ENCODE peak calls at places on chromosomes 3 and 15, in five cellular contexts. C, G, N, X and W are unnamed samples.

GRCh38 chr3:27368831-27369607 is at the start of gene NEK10:
- DNase-seq in C (peak; percentile 91), G (peak; percentile 93), N (peak; percentile 86), X (no peak), W (peak; percentile 94)

GRCh38 chr3:179000659-179001058 is 71.0 kb downstream of the ZMAT3 start:
- DNase-seq in C (no peak), G (no peak), N (no peak), X (no peak), W (no peak)

GRCh38 chr3:32392530-32393302 is 1.1 kb downstream of the CMTM7 start:
- DNase-seq in C (peak; percentile 67), G (peak; percentile 42), N (no peak), X (no peak), W (no peak)

GRCh38 chr3:25493246-25493645 is 65.2 kb downstream of the RARB start:
- DNase-seq in C (peak; percentile 69), G (no peak), N (no peak), X (no peak), W (no peak)

GRCh38 chr15:80317389-80318169 is 65.6 kb upstream of the CTXND1 start:
- DNase-seq in C (peak; percentile 72), G (no peak), N (no peak), X (peak; percentile 87), W (no peak)

GRCh38 chr15:78951841-78952238 is 7.0 kb upstream of the CTSH start:
- DNase-seq in C (no peak), G (no peak), N (no peak), X (no peak), W (peak; percentile 64)

GRCh38 chr3:3499012-3499411 is 300.2 kb upstream of the LRRN1 start:
- DNase-seq in C (no peak), G (no peak), N (no peak), X (no peak), W (no peak)

GRCh38 chr15:79967331-79968182 is 3.4 kb downstream of the BCL2A1 start:
- DNase-seq in C (no peak), G (no peak), N (no peak), X (no peak), W (no peak)

GRCh38 chr15:66588971-66589370 is 23.2 kb upstream of the LCTL start:
- DNase-seq in C (no peak), G (no peak), N (no peak), X (no peak), W (no peak)

GRCh38 chr15:49895337-49896223 is 223.5 kb downstream of the ATP8B4 start:
- DNase-seq in C (peak; percentile 74), G (no peak), N (no peak), X (no peak), W (no peak)

GRCh38 chr3:137946341-137946973 is 63.5 kb upstream of the CLDN18 start:
- DNase-seq in C (peak; percentile 64), G (peak; percentile 27), N (peak; percentile 30), X (peak; percentile 21), W (peak; percentile 84)

GRCh38 chr15:101054116-101054515 is 135.0 kb downstream of the LRRK1 start:
- DNase-seq in C (no peak), G (no peak), N (no peak), X (no peak), W (no peak)

GRCh38 chr3:63092545-63092944 is 185.6 kb upstream of the SYNPR start:
- DNase-seq in C (no peak), G (no peak), N (no peak), X (no peak), W (no peak)

GRCh38 chr3:52052831-52053306 is 3.5 kb downstream of the DUSP7 start:
- DNase-seq in C (peak; percentile 74), G (peak; percentile 83), N (no peak), X (peak; percentile 44), W (no peak)

GRCh38 chr15:93072440-93073394 is 16.3 kb downstream of the RGMA start:
- DNase-seq in C (peak; percentile 70), G (peak; percentile 63), N (peak; percentile 68), X (no peak), W (peak; percentile 80)

GRCh38 chr3:113638910-113639309 is 57.5 kb downstream of the USF3 start:
- DNase-seq in C (no peak), G (no peak), N (no peak), X (no peak), W (no peak)
- TF ChIP-seq CTCF in C (no peak), G (no peak), N (no peak), X (no peak), W (no peak)

GRCh38 chr3:125051715-125052581 is 3.8 kb downstream of the HEG1 start:
- DNase-seq in C (peak; percentile 94), G (peak; percentile 30), N (no peak), X (peak; percentile 64), W (no peak)

GRCh38 chr3:125048282-125048681 is 7.5 kb downstream of the HEG1 start:
- DNase-seq in C (no peak), G (no peak), N (no peak), X (no peak), W (no peak)

GRCh38 chr3:125051205-125051604 is 4.6 kb downstream of the HEG1 start:
- DNase-seq in C (no peak), G (no peak), N (no peak), X (no peak), W (no peak)

GRCh38 chr3:125052671-125053303 is 3.0 kb downstream of the HEG1 start:
- DNase-seq in C (peak; percentile 90), G (no peak), N (no peak), X (peak; percentile 73), W (no peak)

DNA sequence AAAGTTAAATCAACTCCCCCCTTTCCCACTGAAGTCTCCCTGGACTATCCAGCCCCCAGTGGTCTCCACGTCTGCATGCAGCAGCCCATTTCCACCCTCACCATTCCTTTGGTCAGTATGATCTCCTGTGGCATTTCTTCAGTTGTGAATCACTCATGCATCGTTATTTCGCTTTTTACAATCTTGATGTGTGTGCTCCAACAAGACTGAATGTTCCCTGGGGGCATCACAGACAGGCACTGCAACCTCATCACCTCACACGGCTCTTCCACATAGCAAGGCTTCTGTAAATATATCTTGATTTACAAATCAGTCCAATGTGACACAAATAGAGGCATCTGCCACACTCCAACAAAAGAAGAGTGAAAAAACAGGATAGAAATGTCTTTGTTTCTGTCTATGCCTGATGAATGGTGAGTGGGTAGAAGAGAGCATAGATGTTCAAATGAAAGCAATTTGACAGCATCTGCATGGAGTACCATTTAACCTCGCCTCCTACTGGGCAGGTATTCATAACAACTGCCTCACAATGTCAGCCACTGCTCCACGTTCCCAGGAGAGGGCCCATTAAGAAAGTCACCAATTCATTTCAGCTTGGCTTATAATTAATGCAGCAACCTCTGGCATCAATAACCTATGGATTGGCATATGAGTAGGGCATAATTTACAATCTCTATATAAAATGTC is 5.2 kb downstream of the HEG1 start:
- DNase-seq in C (no peak), G (no peak), N (no peak), X (no peak), W (no peak)
- TF ChIP-seq CTCF in C (no peak), G (no peak), N (no peak), X (peak; percentile 4), W (no peak)

DNA sequence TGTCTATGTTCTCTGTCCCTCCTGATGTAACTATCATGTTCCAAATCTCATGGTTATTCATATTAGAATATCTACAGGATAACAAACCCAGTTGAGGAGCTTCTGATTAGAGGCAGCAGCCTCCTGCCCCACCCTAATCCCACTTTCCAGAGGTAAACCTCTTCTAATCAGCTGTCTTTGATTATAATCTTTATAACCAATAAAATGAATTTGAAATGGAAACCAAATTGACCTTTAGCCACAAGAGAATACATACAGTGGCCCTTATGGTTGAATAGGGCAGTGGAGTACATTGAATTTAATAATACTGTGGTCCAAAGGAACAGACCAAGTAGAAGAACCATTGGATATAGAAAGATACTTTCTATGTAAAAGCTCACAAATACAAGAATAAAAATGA is 281.3 kb upstream of the UMPS start:
- DNase-seq in C (no peak), G (no peak), N (no peak), X (no peak), W (no peak)
- TF ChIP-seq CTCF in C (no peak), G (no peak), N (no peak), X (no peak), W (no peak)

GRCh38 chr15:62881056-62881455 is 161.5 kb upstream of the TPM1 start:
- DNase-seq in C (no peak), G (no peak), N (no peak), X (no peak), W (no peak)

GRCh38 chr15:62887113-62887570 is 155.4 kb upstream of the TPM1 start:
- DNase-seq in C (peak; percentile 84), G (no peak), N (no peak), X (no peak), W (no peak)

GRCh38 chr15:62880278-62880677 is 162.3 kb upstream of the TPM1 start:
- DNase-seq in C (no peak), G (no peak), N (no peak), X (peak; percentile 71), W (no peak)

GRCh38 chr15:62886431-62887071 is 156.0 kb upstream of the TPM1 start:
- DNase-seq in C (peak; percentile 85), G (no peak), N (no peak), X (no peak), W (peak; percentile 59)

DNA sequence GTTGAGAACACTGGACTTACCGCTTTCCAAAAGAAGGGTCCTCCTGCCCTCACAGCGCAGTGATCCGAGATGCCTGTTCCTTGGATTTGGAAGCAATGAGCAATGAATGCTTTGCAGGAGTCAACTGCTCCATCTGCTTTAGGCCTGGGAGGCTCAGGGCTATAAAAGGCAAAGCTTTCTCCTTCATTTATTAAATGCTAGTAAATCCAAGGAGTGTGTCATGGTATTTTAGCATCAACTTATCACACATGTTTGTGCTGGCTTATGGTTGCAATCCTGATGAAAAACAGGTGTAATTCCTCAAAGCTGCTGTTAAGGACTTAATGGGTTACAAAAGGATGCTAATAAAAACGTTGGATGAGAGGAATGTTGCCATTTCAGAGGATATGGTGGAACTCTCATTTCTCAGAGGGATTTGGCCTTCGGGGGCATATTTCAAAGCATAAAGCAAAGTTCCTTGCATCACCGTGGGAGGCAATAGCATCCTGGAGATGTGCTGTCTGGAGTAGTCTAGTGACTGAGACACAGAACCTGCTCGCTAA is 158.5 kb upstream of the TPM1 start:
- DNase-seq in C (no peak), G (no peak), N (no peak), X (peak; percentile 99), W (no peak)
- TF ChIP-seq CTCF in C (no peak), G (no peak), N (no peak), X (no peak), W (no peak)